ENCODE peak calls at places on chromosome 16, in seven cellular contexts. Q is IMR-90; E is CD8-positive, alpha-beta T cell; M is body of pancreas; I is breast epithelium; S is AG04449; V is BJ. W is an unnamed sample.

GRCh38 chr16:27749946-27750345 is 200.0 kb downstream of the KATNIP start:
- DNase-seq in Q (no peak), E (no peak), M (no peak), I (no peak), S (no peak), V (no peak), W (no peak)

GRCh38 chr16:70529051-70529777 is 5.6 kb downstream of the SF3B3 start:
- DNase-seq in Q (peak), E (no peak), M (no peak), I (no peak), S (no peak), V (peak), W (peak)

GRCh38 chr16:67934306-67935095 is 2.1 kb downstream of the PSMB10 start:
- DNase-seq in Q (no peak), E (no peak), M (no peak), I (no peak), S (no peak), V (no peak), W (no peak)

GRCh38 chr16:78957328-78958100 is 643.0 kb downstream of the MAF start:
- DNase-seq in Q (no peak), E (no peak), M (no peak), I (no peak), S (no peak), V (no peak), W (no peak)

GRCh38 chr16:56286819-56287218 is 95.5 kb downstream of the GNAO1 start:
- DNase-seq in Q (peak), E (no peak), M (no peak), I (no peak), S (no peak), V (no peak), W (no peak)

GRCh38 chr16:49890876-49891275 is 35.0 kb upstream of the ZNF423 start:
- DNase-seq in Q (no peak), E (no peak), M (peak), I (no peak), S (no peak), V (no peak), W (no peak)

GRCh38 chr16:31427441-31428276 is 501 bp downstream of the COX6A2 start:
- DNase-seq in Q (no peak), E (peak), M (peak), I (no peak), S (no peak), V (no peak), W (no peak)

GRCh38 chr16:64971211-64971610 is 150.7 kb downstream of the CDH11 start:
- DNase-seq in Q (no peak), E (no peak), M (no peak), I (no peak), S (no peak), V (no peak), W (no peak)

GRCh38 chr16:16022683-16023064 is 73.3 kb downstream of the ABCC1 start:
- DNase-seq in Q (no peak), E (no peak), M (no peak), I (no peak), S (no peak), V (no peak), W (no peak)

GRCh38 chr16:19410435-19411153 is 7.1 kb upstream of the TMC5 start:
- DNase-seq in Q (no peak), E (no peak), M (peak), I (peak), S (no peak), V (no peak), W (no peak)

GRCh38 chr16:68656771-68657170 is 11.7 kb downstream of the CDH3 start:
- DNase-seq in Q (no peak), E (no peak), M (no peak), I (no peak), S (no peak), V (no peak), W (no peak)

GRCh38 chr16:55292491-55292890 is 31.5 kb upstream of the IRX6 start:
- DNase-seq in Q (no peak), E (no peak), M (no peak), I (no peak), S (no peak), V (no peak), W (no peak)

GRCh38 chr16:27097671-27098275 is 31.0 kb downstream of the C16orf82 start:
- DNase-seq in Q (no peak), E (no peak), M (peak), I (peak), S (no peak), V (no peak), W (peak)

GRCh38 chr16:47460301-47460754 is 535 bp downstream of the ITFG1 start:
- DNase-seq in Q (no peak), E (no peak), M (peak), I (no peak), S (no peak), V (no peak), W (no peak)

GRCh38 chr16:52069866-52070265 is 477.1 kb downstream of the TOX3 start:
- DNase-seq in Q (peak), E (no peak), M (no peak), I (no peak), S (no peak), V (no peak), W (no peak)

GRCh38 chr16:78882150-78882549 is 718.4 kb downstream of the MAF start:
- DNase-seq in Q (no peak), E (no peak), M (no peak), I (no peak), S (no peak), V (no peak), W (no peak)

GRCh38 chr16:53357208-53357586 is 77.1 kb upstream of the RBL2 start:
- DNase-seq in Q (no peak), E (no peak), M (no peak), I (no peak), S (no peak), V (no peak), W (no peak)

GRCh38 chr16:81733295-81733694 is 45.8 kb upstream of the PLCG2 start:
- DNase-seq in Q (no peak), E (no peak), M (no peak), I (no peak), S (no peak), V (no peak), W (no peak)

GRCh38 chr16:61500851-61501250 is 535.4 kb downstream of the CDH8 start:
- DNase-seq in Q (no peak), E (no peak), M (no peak), I (no peak), S (no peak), V (no peak), W (no peak)

GRCh38 chr16:89827383-89828198 is 684 bp upstream of the SPIRE2 start:
- DNase-seq in Q (peak), E (no peak), M (peak), I (peak), S (no peak), V (no peak), W (peak)
- H3K4me3 ChIP-seq in Q (peak), E (no peak), M (peak), I (peak), S (peak), V (peak), W (peak)

DNA sequence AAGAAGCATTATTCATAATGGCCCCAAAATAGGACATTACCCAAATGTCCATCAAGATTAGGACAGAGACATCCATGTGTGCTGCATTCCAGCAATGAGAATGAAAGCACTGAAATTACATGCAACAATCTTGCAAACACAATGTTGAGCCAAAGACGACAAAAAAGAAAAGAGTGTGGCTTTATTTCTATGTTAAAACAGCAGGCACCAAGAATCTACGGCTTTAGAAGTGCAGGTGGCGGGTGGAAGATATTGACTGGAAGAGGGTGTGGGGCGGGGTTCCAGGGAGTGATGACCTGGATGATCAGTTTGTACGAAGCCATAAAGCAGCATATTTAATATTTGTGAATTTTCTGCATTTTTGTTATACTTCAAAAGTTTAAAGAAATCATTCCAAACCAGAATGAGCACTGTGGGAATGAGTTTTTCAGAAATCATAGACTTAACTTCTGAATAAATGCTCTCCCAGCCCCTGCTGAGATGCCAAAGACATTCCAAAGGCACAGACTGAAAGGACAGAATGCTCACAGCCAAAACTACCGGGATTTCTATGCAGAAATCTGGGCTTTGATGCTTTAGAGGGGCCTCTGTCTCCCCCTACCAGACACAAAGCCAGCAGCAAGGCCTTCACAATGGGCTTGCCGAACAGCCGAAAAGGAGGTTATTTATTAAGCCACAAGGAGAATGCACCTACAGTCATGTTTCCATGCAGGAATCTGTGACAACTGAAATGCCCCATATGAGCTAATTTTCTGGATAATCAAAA is 361.6 kb downstream of the GRIN2A start:
- DNase-seq in Q (no peak), E (no peak), M (no peak), I (no peak), S (no peak), V (no peak), W (no peak)
- TF ChIP-seq CTCF in Q (no peak), E (no peak), M (no peak), I (no peak), S (no peak), V (no peak), W (no peak)

DNA sequence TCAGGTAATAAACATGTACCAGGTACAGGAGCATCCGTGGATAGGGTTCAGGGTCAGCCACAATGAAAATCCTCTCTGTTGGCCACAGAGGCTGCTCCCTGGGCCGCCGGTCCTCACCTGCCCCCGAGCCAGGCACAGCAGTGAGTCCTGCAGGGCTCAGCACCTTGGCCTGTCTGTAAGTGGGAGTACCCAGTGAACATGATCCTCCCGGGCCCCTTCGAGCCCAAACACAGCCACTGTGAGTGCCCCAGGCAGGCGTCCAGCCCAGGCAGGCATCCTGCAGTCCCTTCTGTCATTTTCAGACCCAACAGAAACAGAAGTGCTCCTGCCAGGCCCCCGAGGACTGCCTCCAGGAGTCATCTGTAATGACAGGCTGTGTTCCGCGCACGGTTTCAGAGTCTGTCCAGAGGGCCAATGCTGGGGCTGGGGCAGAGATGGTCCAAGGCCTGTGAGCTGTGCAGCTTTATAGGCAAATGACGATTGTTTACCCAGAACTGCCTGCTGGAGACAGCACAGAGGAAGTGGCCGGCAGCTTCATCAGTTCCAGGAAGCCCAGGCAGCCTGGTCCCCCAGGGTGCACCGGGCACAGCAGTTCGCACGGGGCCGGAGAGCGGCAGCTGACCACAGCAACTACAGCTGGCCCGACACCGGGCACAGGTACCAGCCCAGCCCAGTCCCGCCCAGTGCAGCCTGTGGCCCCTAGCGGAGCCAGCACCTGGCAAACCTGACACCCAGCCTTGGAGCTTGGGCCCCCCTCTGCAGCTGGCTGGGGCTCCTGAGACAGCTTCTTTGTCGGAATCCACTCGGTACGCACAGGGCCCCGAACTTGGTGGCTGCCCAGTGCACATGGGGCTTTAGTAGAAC is 13.2 kb downstream of the SLC7A5 start:
- DNase-seq in Q (peak), E (peak), M (peak), I (no peak), S (no peak), V (no peak), W (no peak)
- H3K4me3 ChIP-seq in Q (no peak), E (peak), M (no peak), I (no peak), S (no peak), V (no peak), W (no peak)

GRCh38 chr16:3460585-3460984 is 17.1 kb downstream of the NAA60 start:
- DNase-seq in Q (no peak), E (no peak), M (no peak), I (no peak), S (no peak), V (no peak), W (no peak)

GRCh38 chr16:3458278-3458851 is 14.9 kb downstream of the NAA60 start:
- DNase-seq in Q (peak), E (no peak), M (peak), I (no peak), S (no peak), V (no peak), W (no peak)

GRCh38 chr16:3458852-3459361 is 15.4 kb downstream of the NAA60 start:
- DNase-seq in Q (peak), E (no peak), M (peak), I (no peak), S (no peak), V (no peak), W (no peak)

GRCh38 chr16:3460121-3460520 is 16.6 kb downstream of the NAA60 start:
- DNase-seq in Q (no peak), E (no peak), M (no peak), I (no peak), S (no peak), V (no peak), W (no peak)

GRCh38 chr16:3459401-3460090 is 16.1 kb downstream of the NAA60 start:
- DNase-seq in Q (peak), E (no peak), M (no peak), I (no peak), S (no peak), V (no peak), W (no peak)
- TF ChIP-seq CTCF in Q (no peak), E (no peak), M (no peak), I (no peak), S (no peak), V (no peak), W (no peak)

GRCh38 chr16:5615868-5616642 is 518.5 kb upstream of the EEF2KMT start:
- DNase-seq in Q (no peak), E (peak), M (peak), I (peak), S (no peak), V (no peak), W (peak)
- H3K4me3 ChIP-seq in Q (no peak), E (no peak), M (no peak), I (no peak), S (no peak), V (no peak), W (no peak)

GRCh38 chr16:4684030-4684715 is 9.2 kb upstream of the NUDT16L1 start:
- DNase-seq in Q (no peak), E (no peak), M (no peak), I (no peak), S (no peak), V (no peak), W (no peak)
- TF ChIP-seq CTCF in Q (no peak), E (no peak), M (no peak), I (no peak), S (no peak), V (no peak), W (no peak)

DNA sequence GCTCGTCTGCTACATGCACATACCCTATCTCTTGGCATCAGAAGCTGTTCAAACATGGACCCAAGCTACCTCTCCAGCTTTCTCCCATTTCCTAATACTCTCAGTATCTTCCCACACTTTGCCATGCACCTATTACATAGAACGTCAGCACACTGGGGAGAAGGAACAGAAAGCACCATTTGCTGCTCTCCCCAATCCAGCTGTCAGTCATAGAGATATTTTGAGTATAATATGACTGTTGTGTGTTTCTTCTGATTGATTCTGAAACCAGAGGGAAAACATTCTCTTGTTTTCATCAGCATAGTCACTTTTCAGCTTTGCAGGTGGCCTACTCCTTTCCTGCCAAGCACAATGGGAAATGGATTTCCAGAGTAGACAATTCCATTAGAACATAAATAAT is 107.1 kb downstream of the ADAMTS18 start:
- DNase-seq in Q (no peak), E (no peak), M (no peak), I (no peak), S (no peak), V (no peak), W (no peak)
- H3K4me3 ChIP-seq in Q (no peak), E (no peak), M (no peak), I (no peak), S (no peak), V (no peak), W (no peak)

DNA sequence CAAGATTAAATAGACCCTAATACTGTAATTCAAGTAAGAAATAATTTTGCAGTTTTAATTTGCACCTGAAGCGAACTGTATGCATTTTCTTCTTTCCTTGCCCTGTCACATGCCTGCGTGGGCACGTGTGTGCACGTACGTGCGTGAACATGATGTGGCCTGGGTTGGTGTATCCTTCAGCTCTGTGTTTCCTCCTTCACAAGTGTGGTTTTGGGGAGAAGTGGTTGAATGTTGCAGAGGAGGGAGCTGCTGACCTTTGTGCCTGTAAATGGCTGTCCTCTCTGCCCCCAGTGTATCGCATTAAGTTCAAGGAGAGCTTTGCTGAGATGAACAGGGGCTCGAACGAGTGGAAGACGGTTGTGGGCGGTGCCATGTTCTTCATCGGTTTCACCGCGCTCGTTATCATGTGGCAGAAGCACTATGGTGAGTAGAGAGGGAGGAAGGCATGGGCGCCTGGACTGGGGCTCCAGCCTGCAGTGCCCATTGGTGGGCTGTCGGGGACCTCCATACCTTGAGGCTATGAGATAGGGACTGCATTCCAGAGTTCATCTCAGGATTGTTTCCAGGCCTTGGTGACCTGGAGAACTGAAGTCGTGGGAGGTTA is 6.0 kb downstream of the COX4I1 start:
- DNase-seq in Q (no peak), E (no peak), M (no peak), I (peak), S (no peak), V (no peak), W (no peak)
- TF ChIP-seq CTCF in Q (no peak), E (no peak), M (no peak), I (no peak), S (no peak), V (no peak), W (no peak)

W was measured in astrocyte of the cerebellum.